ENCODE peak calls at places on chromosome 22, in ten cellular contexts. C is GM23248, T is transverse colon, W is AG04450, H is stomach, M is neural progenitor cell, Q is brain microvascular endothelial cell, U is mesendoderm, L is endodermal cell, A is fibroblast of lung. J is an unnamed sample.
A peak's percentile ranks its signal among the peaks of the same experiment; 100 is the strongest.

GRCh38 chr22:50530280-50530856 is 556 bp upstream of the TYMP start:
- DNase-seq in W (no peak), A (peak; percentile 83), Q (peak; percentile 49), H (peak; percentile 91), U (no peak), L (peak; percentile 68), M (peak; percentile 52), T (peak; percentile 88), C (peak; percentile 90), J (peak; percentile 83)

GRCh38 chr22:39205344-39206021 is 39.3 kb downstream of the PDGFB start:
- DNase-seq in W (no peak), T (no peak), U (peak; percentile 53), L (peak; percentile 73), M (no peak), C (peak; percentile 81), A (peak; percentile 67), H (no peak), Q (peak; percentile 45), J (no peak)

GRCh38 chr22:50220603-50221409 is 20.0 kb downstream of the SELENOO start:
- DNase-seq in Q (no peak), T (no peak), W (no peak), M (no peak), H (no peak), U (no peak), A (no peak), C (no peak), L (peak; percentile 35), J (no peak)

GRCh38 chr22:48800036-48800885 is 1027.4 kb downstream of the BRD1 start:
- DNase-seq in U (no peak), H (no peak), W (no peak), T (no peak), M (no peak), Q (no peak), A (no peak), C (no peak), L (no peak), J (no peak)

GRCh38 chr22:48968201-48968959 is 859.3 kb downstream of the BRD1 start:
- DNase-seq in M (peak; percentile 50), Q (no peak), T (peak; percentile 16), A (no peak), L (peak; percentile 85), H (peak; percentile 26), W (no peak), C (no peak), U (peak; percentile 72), J (no peak)

GRCh38 chr22:35205956-35206355 is 51.3 kb upstream of the HMGXB4 start:
- DNase-seq in A (peak; percentile 23), H (no peak), M (no peak), C (peak; percentile 41), L (no peak), T (no peak), Q (peak; percentile 12), W (peak; percentile 21), U (peak; percentile 52), J (no peak)

GRCh38 chr22:48758021-48758561 is 1069.6 kb downstream of the BRD1 start:
- DNase-seq in W (no peak), A (no peak), L (peak; percentile 45), U (no peak), H (peak; percentile 25), M (no peak), C (no peak), T (no peak), Q (no peak), J (no peak)

GRCh38 chr22:35480143-35480542 is 60.5 kb upstream of the RASD2 start:
- DNase-seq in L (no peak), H (peak; percentile 56), A (no peak), Q (no peak), T (peak; percentile 71), W (no peak), C (peak; percentile 71), U (no peak), M (no peak), J (peak; percentile 89)

GRCh38 chr22:49398115-49398514 is 429.6 kb downstream of the BRD1 start:
- DNase-seq in H (no peak), Q (no peak), W (no peak), A (no peak), M (no peak), L (peak; percentile 41), T (no peak), C (no peak), U (peak; percentile 25), J (no peak)

GRCh38 chr22:50526849-50527801 is 1.7 kb upstream of the SCO2 start:
- DNase-seq in H (peak; percentile 72), T (peak; percentile 74), M (peak; percentile 24), C (no peak), A (peak; percentile 35), U (peak; percentile 79), W (no peak), Q (no peak), L (peak; percentile 90), J (peak; percentile 27)

GRCh38 chr22:33329398-33329797 is 271.2 kb upstream of the SYN3 start:
- DNase-seq in L (no peak), M (no peak), Q (no peak), T (peak; percentile 44), A (no peak), H (no peak), W (no peak), C (no peak), U (no peak), J (no peak)

GRCh38 chr22:49281467-49282340 is 546.0 kb downstream of the BRD1 start:
- DNase-seq in Q (peak; percentile 2), H (no peak), W (no peak), L (no peak), M (no peak), T (no peak), A (no peak), C (no peak), U (no peak), J (no peak)

GRCh38 chr22:26953380-26953807 is 296.0 kb downstream of the MIAT start:
- DNase-seq in M (no peak), U (peak; percentile 86), A (no peak), C (no peak), Q (no peak), W (no peak), T (no peak), L (peak; percentile 77), H (no peak), J (no peak)

GRCh38 chr22:48761546-48761945 is 1066.1 kb downstream of the BRD1 start:
- DNase-seq in Q (no peak), H (peak; percentile 15), C (no peak), W (no peak), M (no peak), A (no peak), T (no peak), L (peak; percentile 8), U (no peak), J (no peak)

GRCh38 chr22:27850000-27850465 is 48.5 kb upstream of the MN1 start:
- DNase-seq in L (no peak), U (peak; percentile 27), M (peak; percentile 30), H (peak; percentile 70), Q (no peak), A (no peak), W (no peak), C (no peak), T (no peak), J (peak; percentile 42)

GRCh38 chr22:49825944-49826602 is 1.6 kb downstream of the BRD1 start:
- DNase-seq in C (peak; percentile 81), L (no peak), W (no peak), M (no peak), A (peak; percentile 47), H (peak; percentile 40), T (peak; percentile 61), U (no peak), Q (peak; percentile 40), J (no peak)

GRCh38 chr22:50469377-50470305 is 5.2 kb downstream of the SBF1 start:
- DNase-seq in T (peak; percentile 95), U (peak; percentile 80), Q (peak; percentile 19), W (no peak), A (peak; percentile 17), C (peak; percentile 51), M (no peak), H (peak; percentile 83), L (peak; percentile 87), J (peak; percentile 74)

GRCh38 chr22:19526076-19526701 is 2.0 kb upstream of the CLDN5 start:
- DNase-seq in A (no peak), T (no peak), H (no peak), L (peak; percentile 42), Q (no peak), C (no peak), M (no peak), U (no peak), W (no peak), J (no peak)
- H3K4me3 ChIP-seq in A (no peak overlapping the region), T (no peak overlapping the region), H (no peak overlapping the region), L (no peak overlapping the region), Q (no peak overlapping the region), C (no peak overlapping the region), M (no peak overlapping the region), U (no peak overlapping the region), W (no peak overlapping the region), J (no peak overlapping the region)

DNA sequence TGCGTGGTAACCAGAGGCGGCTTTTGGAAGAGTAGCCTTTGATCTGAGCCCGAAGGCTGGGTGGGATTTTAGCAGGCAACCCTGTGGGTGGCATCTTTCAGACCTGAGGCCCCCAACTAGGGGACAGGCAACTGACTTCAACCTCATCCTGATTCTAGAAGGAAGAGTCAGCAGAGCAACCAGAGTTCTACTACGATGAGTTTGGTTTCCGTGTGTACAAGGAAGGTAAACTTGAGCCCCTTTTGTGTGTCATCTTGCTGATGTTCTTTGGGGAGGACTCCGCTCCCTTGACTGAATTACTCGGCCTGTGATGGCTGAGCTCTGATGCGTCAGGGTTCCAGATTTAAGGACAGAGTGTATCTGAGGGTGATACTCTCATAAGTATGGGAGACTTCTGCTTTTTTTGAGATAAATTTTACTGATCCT is 31.6 kb downstream of the SGSM3 start:
- DNase-seq in T (no peak), W (no peak), U (no peak), Q (no peak), H (no peak), L (no peak), A (no peak), M (no peak), C (no peak), J (no peak)
- H3K4me3 ChIP-seq in T (no peak overlapping the region), W (no peak overlapping the region), U (no peak overlapping the region), Q (no peak overlapping the region), H (no peak overlapping the region), L (no peak overlapping the region), A (no peak overlapping the region), M (no peak overlapping the region), C (no peak overlapping the region), J (no peak overlapping the region)

DNA sequence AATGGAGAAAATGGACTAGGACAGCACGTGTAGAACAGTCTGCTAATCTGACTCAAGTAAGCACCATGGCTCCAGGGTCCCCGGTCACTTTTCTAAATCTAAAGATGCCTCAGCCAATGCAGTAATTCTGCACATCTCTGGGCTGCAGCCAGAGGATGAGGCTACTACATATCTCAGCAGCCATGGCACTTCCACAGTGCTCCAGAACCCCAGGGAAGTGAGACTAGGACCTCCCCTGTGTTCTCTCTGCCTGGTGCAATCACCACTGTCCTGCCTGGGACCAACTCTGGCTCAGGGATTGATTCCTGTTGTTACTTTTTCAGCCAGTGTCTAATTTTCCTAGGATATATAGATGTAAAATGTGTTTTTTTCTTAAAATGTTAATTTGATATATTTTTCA is 129.4 kb upstream of the TOP3B start:
- DNase-seq in T (no peak), C (no peak), Q (no peak), U (no peak), A (no peak), H (no peak), L (no peak), W (no peak), M (no peak), J (no peak)
- H3K4me3 ChIP-seq in T (no peak overlapping the region), C (no peak overlapping the region), Q (no peak overlapping the region), U (no peak overlapping the region), A (no peak overlapping the region), H (no peak overlapping the region), L (no peak overlapping the region), W (no peak overlapping the region), M (no peak overlapping the region), J (no peak overlapping the region)

GRCh38 chr22:37662039-37662438 is 3.5 kb downstream of the PDXP start:
- DNase-seq in L (no peak), W (no peak), M (no peak), U (no peak), A (no peak), C (no peak), H (no peak), T (no peak), Q (no peak), J (no peak)
- H3K4me3 ChIP-seq in L (no peak overlapping the region), W (no peak overlapping the region), M (no peak overlapping the region), U (no peak overlapping the region), A (no peak overlapping the region), C (no peak overlapping the region), H (no peak overlapping the region), T (no peak overlapping the region), Q (no peak overlapping the region), J (no peak overlapping the region)